ENCODE peak calls at places on chromosomes 13 and 19, in six cellular contexts. U is cardiac muscle cell, S is HFF-Myc, P is RPMI7951, E is EH, N is activated T-cell treated with anti-CD3 and anti-CD28 coated beads for 1 hour. D is an unnamed sample.

GRCh38 chr19:46603195-46603637 is 2.1 kb downstream of the CALM3 start:
- DNase-seq in U (no peak), S (no peak), P (no peak), E (no peak), N (no peak), D (no peak)

GRCh38 chr13:74132768-74133656 is 1.2 kb downstream of the KLF12 start:
- DNase-seq in U (peak), S (no peak), P (no peak), E (peak), N (no peak), D (peak)

GRCh38 chr13:91280806-91281205 is 66.7 kb upstream of the MIR17HG start:
- DNase-seq in U (no peak), S (no peak), P (no peak), E (no peak), N (no peak), D (no peak)

GRCh38 chr13:113458218-113459065 is 5.2 kb upstream of the ADPRHL1 start:
- DNase-seq in U (peak), S (no peak), P (no peak), E (peak), N (no peak), D (no peak)

GRCh38 chr13:21069561-21070004 is 8.2 kb upstream of the LATS2 start:
- DNase-seq in U (no peak), S (peak), P (peak), E (peak), N (no peak), D (no peak)

GRCh38 chr13:98273067-98273823 is 96.2 kb upstream of the RNF113B start:
- DNase-seq in U (no peak), S (no peak), P (no peak), E (no peak), N (no peak), D (no peak)

GRCh38 chr19:15381864-15382263 is 2.3 kb upstream of the AKAP8 start:
- DNase-seq in U (no peak), S (no peak), P (no peak), E (no peak), N (no peak), D (no peak)

GRCh38 chr13:99278843-99279242 is 20.7 kb upstream of the GPR18 start:
- DNase-seq in U (no peak), S (no peak), P (no peak), E (no peak), N (no peak), D (no peak)

GRCh38 chr19:2813235-2814160 is 6.2 kb upstream of the ZNF554 start:
- DNase-seq in U (no peak), S (no peak), P (no peak), E (no peak), N (no peak), D (no peak)

GRCh38 chr13:49097374-49097773 is 121.7 kb downstream of the FNDC3A start:
- DNase-seq in U (no peak), S (no peak), P (peak), E (peak), N (no peak), D (no peak)

GRCh38 chr13:80336335-80336734 is 4.6 kb downstream of the SPRY2 start:
- DNase-seq in U (no peak), S (no peak), P (peak), E (peak), N (no peak), D (no peak)

GRCh38 chr19:40689339-40690049 is 957 bp downstream of the NUMBL start:
- DNase-seq in U (no peak), S (no peak), P (peak), E (peak), N (no peak), D (peak)

GRCh38 chr19:34990578-34991192 is 9.4 kb upstream of the GRAMD1A start:
- DNase-seq in U (no peak), S (no peak), P (no peak), E (no peak), N (no peak), D (no peak)

GRCh38 chr19:42199440-42200115 is 17.9 kb downstream of the DEDD2 start:
- DNase-seq in U (no peak), S (no peak), P (no peak), E (no peak), N (peak), D (no peak)

GRCh38 chr13:50128406-50129048 is 113.3 kb downstream of the KCNRG start:
- DNase-seq in U (no peak), S (no peak), P (no peak), E (no peak), N (no peak), D (no peak)

GRCh38 chr19:4386038-4386782 is 14.1 kb downstream of the SH3GL1 start:
- DNase-seq in U (no peak), S (no peak), P (peak), E (no peak), N (no peak), D (no peak)

GRCh38 chr19:55830656-55831055 is 1.1 kb downstream of the NLRP11 start:
- DNase-seq in U (no peak), S (no peak), P (no peak), E (no peak), N (no peak), D (no peak)

GRCh38 chr19:18589380-18590272 is 1.0 kb downstream of the REX1BD start:
- DNase-seq in U (peak), S (peak), P (peak), E (peak), N (peak), D (peak)

GRCh38 chr19:39710333-39710890 is 6.1 kb downstream of the LGALS14 start:
- DNase-seq in U (no peak), S (no peak), P (no peak), E (no peak), N (no peak), D (no peak)

GRCh38 chr19:16896098-16896912 is 7.5 kb downstream of the F2RL3 start:
- DNase-seq in U (peak), S (no peak), P (no peak), E (no peak), N (no peak), D (no peak)

GRCh38 chr13:98435356-98435755 is 141.6 kb downstream of the STK24 start:
- DNase-seq in U (no peak), S (no peak), P (no peak), E (no peak), N (no peak), D (no peak)

GRCh38 chr13:30108913-30109237 is 198.5 kb downstream of the KATNAL1 start:
- DNase-seq in U (no peak), S (no peak), P (no peak), E (no peak), N (no peak), D (no peak)

GRCh38 chr13:46761866-46762265 is 35.1 kb downstream of the ESD start:
- DNase-seq in U (no peak), S (no peak), P (no peak), E (no peak), N (no peak), D (no peak)

GRCh38 chr19:45126654-45127053 is 33.7 kb downstream of the PPP1R37 start:
- DNase-seq in U (no peak), S (no peak), P (no peak), E (no peak), N (no peak), D (no peak)

GRCh38 chr13:81636120-81636519 is 1295.2 kb upstream of the SPRY2 start:
- DNase-seq in U (no peak), S (no peak), P (no peak), E (no peak), N (no peak), D (no peak)

GRCh38 chr19:30219682-30220081 is 152.5 kb upstream of the ZNF536 start:
- DNase-seq in U (no peak), S (no peak), P (no peak), E (no peak), N (no peak), D (no peak)

D was measured in CD4-positive, alpha-beta T cell.